ENCODE peak calls at places on chromosomes 16 and 17, in five cellular contexts. E is retina, P is GM12891, U is activated T-cell treated with anti-CD3 and anti-CD28 coated beads for 1 hour, B is NCI-H2171 treated with DMSO at 0.1 percent for 48 hours. S is an unnamed sample.

GRCh38 chr16:680967-681745 is 946 bp downstream of the STUB1 start:
- DNase-seq in E (no peak), P (no peak), U (no peak), B (no peak), S (no peak)

GRCh38 chr17:42629420-42630009 is 20.0 kb downstream of the TUBG1 start:
- DNase-seq in E (no peak), P (no peak), U (no peak), B (no peak), S (no peak)

GRCh38 chr16:15650698-15651161 is 685 bp downstream of the NDE1 start:
- DNase-seq in E (no peak), P (peak; percentile 39), U (no peak), B (no peak), S (no peak)

GRCh38 chr16:80164881-80165280 is 375.9 kb upstream of the DYNLRB2 start:
- DNase-seq in E (no peak), P (no peak), U (no peak), B (no peak), S (no peak)

GRCh38 chr17:75228847-75229246 is 23.4 kb downstream of the NUP85 start:
- DNase-seq in E (no peak), P (no peak), U (no peak), B (no peak), S (no peak)

GRCh38 chr16:88928405-88929375 is 48.3 kb downstream of the CBFA2T3 start:
- DNase-seq in E (no peak), P (no peak), U (no peak), B (peak; percentile 87), S (peak; percentile 31)

GRCh38 chr16:82967424-82967823 is 340.7 kb downstream of the CDH13 start:
- DNase-seq in E (no peak), P (no peak), U (no peak), B (no peak), S (no peak)

GRCh38 chr17:12959441-12959840 is 58.4 kb downstream of the ELAC2 start:
- DNase-seq in E (no peak), P (no peak), U (no peak), B (no peak), S (no peak)

GRCh38 chr17:2393954-2394749 is 6.7 kb downstream of the MNT start:
- DNase-seq in E (no peak), P (no peak), U (no peak), B (no peak), S (no peak)

GRCh38 chr17:64783556-64784352 is 121.6 kb upstream of the SMURF2 start:
- DNase-seq in E (no peak), P (no peak), U (no peak), B (no peak), S (no peak)

GRCh38 chr17:40168262-40168832 is 8.9 kb upstream of the RAPGEFL1 start:
- DNase-seq in E (peak; percentile 66), P (no peak), U (no peak), B (peak; percentile 62), S (no peak)

GRCh38 chr17:391850-392249 is 39.2 kb upstream of the RPH3AL start:
- DNase-seq in E (no peak), P (no peak), U (no peak), B (no peak), S (no peak)

GRCh38 chr16:66927012-66927436 is 1.7 kb upstream of the RRAD start:
- DNase-seq in E (no peak), P (no peak), U (no peak), B (no peak), S (no peak)

GRCh38 chr17:40996829-40997228 is 2.9 kb upstream of the KRTAP3-3 start:
- DNase-seq in E (no peak), P (no peak), U (no peak), B (no peak), S (no peak)

GRCh38 chr16:22023505-22023904 is 15.6 kb downstream of the MOSMO start:
- DNase-seq in E (no peak), P (no peak), U (no peak), B (no peak), S (no peak)

GRCh38 chr16:29820730-29821662 is 734 bp downstream of the MVP start:
- DNase-seq in E (no peak), P (peak; percentile 55), U (no peak), B (peak; percentile 31), S (no peak)

GRCh38 chr17:35087731-35088646 is 24.5 kb upstream of the RFFL start:
- DNase-seq in E (no peak), P (no peak), U (no peak), B (no peak), S (peak; percentile 19)

GRCh38 chr16:76931186-76931585 is 259.8 kb upstream of the MON1B start:
- DNase-seq in E (no peak), P (no peak), U (no peak), B (no peak), S (no peak)

GRCh38 chr17:83189673-83190385 is 110.4 kb downstream of the METRNL start:
- DNase-seq in E (no peak), P (no peak), U (no peak), B (no peak), S (no peak)

GRCh38 chr16:21253470-21253869 is 20.0 kb downstream of the ANKS4B start:
- DNase-seq in E (no peak), P (no peak), U (no peak), B (no peak), S (no peak)

GRCh38 chr17:40460585-40460975 is 17.3 kb downstream of the IGFBP4 start:
- DNase-seq in E (no peak), P (no peak), U (no peak), B (peak; percentile 12), S (no peak)

GRCh38 chr17:81931557-81932332 is 4.2 kb upstream of the MAFG start:
- DNase-seq in E (no peak), P (no peak), U (no peak), B (peak; percentile 91), S (no peak)

GRCh38 chr17:55845385-55845784 is 94.5 kb downstream of the PCTP start:
- DNase-seq in E (peak; percentile 79), P (peak; percentile 15), U (no peak), B (peak; percentile 72), S (peak; percentile 54)

GRCh38 chr16:72934661-72935403 is 113.1 kb downstream of the ZFHX3 start:
- DNase-seq in E (no peak), P (no peak), U (no peak), B (no peak), S (no peak)

GRCh38 chr16:11536104-11536866 is 50.4 kb downstream of the LITAF start:
- DNase-seq in E (no peak), P (no peak), U (no peak), B (no peak), S (no peak)

GRCh38 chr16:27515874-27516353 is 33.8 kb downstream of the GTF3C1 start:
- DNase-seq in E (no peak), P (peak; percentile 54), U (peak; percentile 3), B (peak; percentile 17), S (no peak)

GRCh38 chr16:65315004-65315398 is 193.1 kb upstream of the CDH11 start:
- DNase-seq in E (no peak), P (no peak), U (no peak), B (no peak), S (no peak)

GRCh38 chr17:62321451-62321850 is 58.9 kb upstream of the EFCAB3 start:
- DNase-seq in E (no peak), P (no peak), U (no peak), B (no peak), S (no peak)

GRCh38 chr17:68821860-68822693 is 133.1 kb downstream of the ABCA8 start:
- DNase-seq in E (peak; percentile 22), P (no peak), U (no peak), B (no peak), S (no peak)

GRCh38 chr17:17713839-17714238 is 32.6 kb downstream of the RAI1 start:
- DNase-seq in E (no peak), P (no peak), U (no peak), B (no peak), S (no peak)

S was measured in progenitor cell of endocrine pancreas.